ENCODE peak calls at places on chromosomes 6 and 20, in eight cellular contexts. F is GM23338, A is OCI-LY7, N is HCT116, L is SK-N-SH, X is neural progenitor cell, I is MM.1S, V is hepatocyte. T is an unnamed sample.
A peak's percentile ranks its signal among the peaks of the same experiment; 100 is the strongest.

GRCh38 chr6:24798740-24799540 is at the start of gene ARMH2:
- DNase-seq in F (no peak), A (no peak), N (no peak), L (no peak), X (no peak), I (no peak), V (no peak), T (no peak)

GRCh38 chr6:92690997-92691599 is 728.3 kb downstream of the EPHA7 start:
- DNase-seq in F (no peak), A (no peak), N (no peak), L (no peak), X (no peak), I (no peak), V (peak; percentile 15), T (peak; percentile 76)

GRCh38 chr20:45283529-45284065 is 23.0 kb upstream of the RBPJL start:
- DNase-seq in F (no peak), A (no peak), N (no peak), L (no peak), X (no peak), I (no peak), V (no peak), T (peak; percentile 84)

GRCh38 chr6:121584591-121585369 is 149.3 kb downstream of the GJA1 start:
- DNase-seq in F (no peak), A (no peak), N (no peak), L (no peak), X (no peak), I (peak; percentile 48), V (no peak), T (no peak)

GRCh38 chr20:969868-970267 is 32.2 kb downstream of the RSPO4 start:
- DNase-seq in F (no peak), A (no peak), N (no peak), L (no peak), X (no peak), I (no peak), V (no peak), T (no peak)

GRCh38 chr6:35474129-35474977 is 6.2 kb downstream of the RPL10A start:
- DNase-seq in F (peak; percentile 22), A (no peak), N (no peak), L (no peak), X (no peak), I (no peak), V (no peak), T (no peak)

GRCh38 chr6:143232849-143233248 is 172.2 kb downstream of the AIG1 start:
- DNase-seq in F (peak; percentile 68), A (peak; percentile 20), N (peak; percentile 15), L (peak; percentile 37), X (peak; percentile 65), I (no peak), V (peak; percentile 28), T (peak; percentile 66)

GRCh38 chr20:58829531-58829941 is 21.2 kb downstream of the GNAS-AS1 start:
- DNase-seq in F (no peak), A (no peak), N (no peak), L (no peak), X (no peak), I (no peak), V (no peak), T (peak; percentile 21)

GRCh38 chr20:33647603-33648395 is 14.3 kb upstream of the C20orf144 start:
- DNase-seq in F (no peak), A (no peak), N (no peak), L (no peak), X (no peak), I (peak; percentile 86), V (no peak), T (peak; percentile 85)

GRCh38 chr20:21607971-21608735 is 94.3 kb upstream of the NKX2-2 start:
- DNase-seq in F (no peak), A (no peak), N (no peak), L (peak; percentile 28), X (no peak), I (no peak), V (no peak), T (peak; percentile 21)

GRCh38 chr6:101257163-101257562 is 136.3 kb upstream of the GRIK2 start:
- DNase-seq in F (no peak), A (no peak), N (no peak), L (no peak), X (no peak), I (no peak), V (no peak), T (no peak)

GRCh38 chr6:24991748-24992467 is 56.1 kb upstream of the RIPOR2 start:
- DNase-seq in F (peak; percentile 84), A (peak; percentile 91), N (peak; percentile 42), L (peak; percentile 51), X (peak; percentile 80), I (peak; percentile 72), V (peak; percentile 70), T (peak; percentile 72)

GRCh38 chr6:21609881-21610329 is 16.4 kb downstream of the SOX4 start:
- DNase-seq in F (peak; percentile 25), A (no peak), N (no peak), L (no peak), X (no peak), I (no peak), V (no peak), T (no peak)

GRCh38 chr20:5127859-5128409 is 1.1 kb downstream of the CDS2 start:
- DNase-seq in F (no peak), A (no peak), N (no peak), L (peak; percentile 20), X (no peak), I (no peak), V (no peak), T (no peak)

GRCh38 chr6:54426995-54427394 is 118.8 kb downstream of the TINAG start:
- DNase-seq in F (no peak), A (no peak), N (no peak), L (no peak), X (no peak), I (peak; percentile 8), V (no peak), T (no peak)

GRCh38 chr6:157706883-157707282 is 116.2 kb upstream of the SNX9 start:
- DNase-seq in F (no peak), A (no peak), N (no peak), L (no peak), X (no peak), I (no peak), V (no peak), T (no peak)

GRCh38 chr6:13574149-13574570 is 241 bp upstream of the SIRT5 start:
- DNase-seq in F (peak; percentile 96), A (peak; percentile 98), N (peak; percentile 86), L (peak; percentile 99), X (peak; percentile 98), I (peak; percentile 95), V (peak; percentile 98), T (peak; percentile 95)

GRCh38 chr6:13574571-13575376 is at the start of gene SIRT5:
- DNase-seq in F (peak; percentile 93), A (peak; percentile 89), N (peak; percentile 85), L (peak; percentile 81), X (peak; percentile 91), I (peak; percentile 84), V (peak; percentile 88), T (peak; percentile 88)

GRCh38 chr6:13573669-13574110 is 711 bp upstream of the SIRT5 start:
- DNase-seq in F (peak; percentile 65), A (no peak), N (peak; percentile 18), L (no peak), X (peak; percentile 50), I (no peak), V (peak; percentile 46), T (peak; percentile 51)

GRCh38 chr6:13573255-13573654 is 1.1 kb upstream of the SIRT5 start:
- DNase-seq in F (no peak), A (no peak), N (no peak), L (no peak), X (no peak), I (no peak), V (no peak), T (no peak)

GRCh38 chr6:13572240-13572639 is 2.2 kb upstream of the SIRT5 start:
- DNase-seq in F (no peak), A (no peak), N (no peak), L (no peak), X (no peak), I (no peak), V (no peak), T (no peak)
- TF ChIP-seq EZH2phosphoT487 in F (no peak), A (no peak), N (no peak), L (no peak), X (no peak), I (no peak), V (no peak), T (no peak)

GRCh38 chr20:37885593-37886507 is 17.1 kb upstream of the VSTM2L start:
- DNase-seq in F (no peak), A (no peak), N (no peak), L (peak; percentile 46), X (no peak), I (no peak), V (no peak), T (no peak)
- TF ChIP-seq CTCF in F (no peak), A (no peak), N (no peak), L (no peak), X (no peak), I (no peak), V (no peak), T (no peak)

GRCh38 chr6:3744901-3745470 is 6.5 kb downstream of the PXDC1 start:
- DNase-seq in F (no peak), A (no peak), N (no peak), L (no peak), X (no peak), I (no peak), V (no peak), T (no peak)

GRCh38 chr6:3746696-3747095 is 4.8 kb downstream of the PXDC1 start:
- DNase-seq in F (no peak), A (no peak), N (no peak), L (no peak), X (no peak), I (no peak), V (no peak), T (no peak)

GRCh38 chr6:3745566-3746118 is 5.9 kb downstream of the PXDC1 start:
- DNase-seq in F (no peak), A (no peak), N (no peak), L (no peak), X (no peak), I (no peak), V (no peak), T (no peak)

GRCh38 chr6:3747100-3747737 is 4.3 kb downstream of the PXDC1 start:
- DNase-seq in F (no peak), A (no peak), N (no peak), L (no peak), X (no peak), I (no peak), V (no peak), T (no peak)

DNA sequence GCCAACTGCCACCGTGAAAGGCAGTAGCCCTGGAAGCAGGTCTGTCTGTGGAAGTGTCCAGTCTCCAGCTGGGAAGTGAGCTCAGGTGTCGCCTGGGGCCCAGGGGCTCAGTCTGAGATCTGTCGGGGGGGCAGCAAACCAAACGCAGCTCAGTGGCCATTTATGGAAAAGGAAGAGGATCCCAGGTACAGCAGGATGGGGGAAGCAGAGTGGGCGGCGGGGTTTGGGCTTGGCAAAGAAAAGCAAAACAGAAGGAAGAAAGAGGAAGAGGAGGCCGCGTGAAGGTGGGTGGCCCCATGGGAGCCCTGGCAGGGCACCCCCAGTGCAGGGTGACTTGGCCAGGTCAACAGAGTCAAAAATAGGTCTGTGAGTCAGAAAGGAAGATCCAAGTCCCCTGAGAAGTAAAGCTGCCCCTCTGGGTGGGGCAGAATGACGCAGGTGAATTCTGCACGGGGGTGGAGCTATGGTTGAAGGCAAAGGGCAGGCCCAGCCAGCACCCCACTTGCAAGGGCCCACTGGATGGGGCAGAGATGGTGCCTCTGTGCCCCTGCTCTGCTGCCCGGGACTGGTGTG is 5.3 kb downstream of the PXDC1 start:
- DNase-seq in F (no peak), A (no peak), N (no peak), L (no peak), X (no peak), I (no peak), V (no peak), T (no peak)
- TF ChIP-seq EZH2phosphoT487 in F (no peak), A (no peak), N (no peak), L (no peak), X (no peak), I (no peak), V (no peak), T (no peak)

GRCh38 chr6:45991189-45991588 is 24.5 kb downstream of the CLIC5 start:
- DNase-seq in F (peak; percentile 41), A (no peak), N (no peak), L (no peak), X (peak; percentile 9), I (no peak), V (no peak), T (no peak)
- TF ChIP-seq CTCF in F (peak; percentile 46), A (peak; percentile 43), N (peak; percentile 45), L (no peak), X (peak; percentile 45), I (no peak), V (no peak), T (peak; percentile 40)